ENCODE peak calls at places on chromosomes 13 and 19, in six cellular contexts. One of them, this sample, is unnamed.
A peak's percentile ranks its signal among the peaks of the same experiment; 100 is the strongest.

GRCh38 chr19:10832659-10833296 is 3.2 kb downstream of the TMED1 start:
- DNase-seq in BE2C: no peak
- DNase-seq in uterus: no peak
- DNase-seq in Karpas-422: no peak
- DNase-seq in CD4-positive, alpha-beta memory T cell: no peak
- DNase-seq in HAP-1: no peak
- DNase-seq in this sample: no peak

GRCh38 chr13:104286566-104287290 is 1220.5 kb upstream of the SLC10A2 start:
- DNase-seq in CD4-positive, alpha-beta memory T cell: no peak
- DNase-seq in uterus: no peak
- DNase-seq in BE2C: no peak
- DNase-seq in HAP-1: no peak
- DNase-seq in Karpas-422: no peak
- DNase-seq in this sample: no peak

GRCh38 chr13:53191091-53191490 is 162.5 kb downstream of the OLFM4 start:
- DNase-seq in Karpas-422: no peak
- DNase-seq in HAP-1: peak; percentile 30
- DNase-seq in CD4-positive, alpha-beta memory T cell: no peak
- DNase-seq in uterus: no peak
- DNase-seq in BE2C: no peak
- DNase-seq in this sample: peak; percentile 23

GRCh38 chr13:112174476-112175110 is 107.6 kb downstream of the SOX1 start:
- DNase-seq in uterus: no peak
- DNase-seq in BE2C: no peak
- DNase-seq in Karpas-422: no peak
- DNase-seq in CD4-positive, alpha-beta memory T cell: no peak
- DNase-seq in HAP-1: no peak
- DNase-seq in this sample: no peak

GRCh38 chr19:49846408-49846807 is 4.6 kb upstream of the PTOV1 start:
- DNase-seq in BE2C: no peak
- DNase-seq in HAP-1: no peak
- DNase-seq in uterus: no peak
- DNase-seq in CD4-positive, alpha-beta memory T cell: no peak
- DNase-seq in Karpas-422: no peak
- DNase-seq in this sample: no peak

GRCh38 chr19:2549701-2550191 is 73.8 kb downstream of the GADD45B start:
- DNase-seq in BE2C: no peak
- DNase-seq in CD4-positive, alpha-beta memory T cell: no peak
- DNase-seq in HAP-1: no peak
- DNase-seq in uterus: peak; percentile 70
- DNase-seq in Karpas-422: no peak
- DNase-seq in this sample: peak; percentile 42

GRCh38 chr13:94267581-94267980 is 211.9 kb downstream of the DCT start:
- DNase-seq in uterus: no peak
- DNase-seq in Karpas-422: no peak
- DNase-seq in CD4-positive, alpha-beta memory T cell: no peak
- DNase-seq in BE2C: no peak
- DNase-seq in HAP-1: no peak
- DNase-seq in this sample: no peak

GRCh38 chr13:46166947-46167610 is 14.9 kb downstream of the LCP1 start:
- DNase-seq in BE2C: no peak
- DNase-seq in Karpas-422: no peak
- DNase-seq in CD4-positive, alpha-beta memory T cell: no peak
- DNase-seq in HAP-1: no peak
- DNase-seq in uterus: no peak
- DNase-seq in this sample: no peak

GRCh38 chr13:113002206-113002821 is 33.3 kb downstream of the MCF2L start:
- DNase-seq in HAP-1: peak; percentile 61
- DNase-seq in BE2C: peak; percentile 76
- DNase-seq in uterus: no peak
- DNase-seq in CD4-positive, alpha-beta memory T cell: no peak
- DNase-seq in Karpas-422: no peak
- DNase-seq in this sample: no peak

GRCh38 chr19:30362156-30362754 is 9.9 kb upstream of the ZNF536 start:
- DNase-seq in CD4-positive, alpha-beta memory T cell: no peak
- DNase-seq in uterus: no peak
- DNase-seq in BE2C: no peak
- DNase-seq in Karpas-422: no peak
- DNase-seq in HAP-1: no peak
- DNase-seq in this sample: peak; percentile 51

GRCh38 chr19:46085888-46086287 is 38.6 kb downstream of the IGFL3 start:
- DNase-seq in HAP-1: no peak
- DNase-seq in Karpas-422: no peak
- DNase-seq in uterus: no peak
- DNase-seq in CD4-positive, alpha-beta memory T cell: no peak
- DNase-seq in BE2C: no peak
- DNase-seq in this sample: no peak
- H3K9me3 ChIP-seq in HAP-1: no peaks in the 10 kb centered on the region
- H3K9me3 ChIP-seq in Karpas-422: peaks cover 15% of the 10 kb centered on the region
- H3K9me3 ChIP-seq in uterus: peaks cover 18% of the 10 kb centered on the region
- H3K9me3 ChIP-seq in CD4-positive, alpha-beta memory T cell: no peaks in the 10 kb centered on the region
- H3K9me3 ChIP-seq in BE2C: no peaks in the 10 kb centered on the region
- H3K9me3 ChIP-seq in this sample: peaks cover 26% of the 10 kb centered on the region

DNA sequence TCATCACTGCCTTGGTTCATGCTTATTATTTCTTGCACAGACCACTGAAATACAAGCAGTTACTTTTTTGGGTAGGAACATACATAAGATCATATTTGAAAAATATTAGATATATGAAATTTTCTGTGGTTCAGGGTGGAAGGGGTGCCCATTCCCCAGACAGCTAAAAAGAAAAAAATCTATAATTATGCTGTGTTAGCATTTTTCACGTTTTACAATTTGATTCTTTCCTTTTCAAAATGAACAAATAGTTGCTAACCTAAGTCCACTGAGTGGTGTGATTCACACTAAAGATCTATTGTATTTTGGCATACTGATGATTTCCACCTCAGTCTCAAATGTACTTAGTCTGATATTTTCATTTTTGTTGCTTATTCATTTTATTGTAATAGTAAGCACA is 66.8 kb upstream of the FBXL3 start:
- DNase-seq in HAP-1: no peak
- DNase-seq in CD4-positive, alpha-beta memory T cell: no peak
- DNase-seq in BE2C: no peak
- DNase-seq in uterus: no peak
- DNase-seq in Karpas-422: no peak
- DNase-seq in this sample: no peak
- H3K36me3 ChIP-seq in HAP-1: peaks cover 12% of the 10 kb centered on the region
- H3K36me3 ChIP-seq in CD4-positive, alpha-beta memory T cell: peaks cover 15% of the 10 kb centered on the region
- H3K36me3 ChIP-seq in BE2C: peaks cover 32% of the 10 kb centered on the region
- H3K36me3 ChIP-seq in uterus: no peaks in the 10 kb centered on the region
- H3K36me3 ChIP-seq in Karpas-422: peaks cover 61% of the 10 kb centered on the region
- H3K36me3 ChIP-seq in this sample: peaks cover 11% of the 10 kb centered on the region

GRCh38 chr19:39428309-39429112 is 7.2 kb downstream of the RPS16 start:
- DNase-seq in uterus: peak; percentile 67
- DNase-seq in Karpas-422: peak; percentile 53
- DNase-seq in HAP-1: peak; percentile 67
- DNase-seq in CD4-positive, alpha-beta memory T cell: no peak
- DNase-seq in BE2C: no peak
- DNase-seq in this sample: peak; percentile 50
- H3K4me3 ChIP-seq in uterus: no peak overlapping the region
- H3K4me3 ChIP-seq in Karpas-422: no peak overlapping the region
- H3K4me3 ChIP-seq in HAP-1: no peak overlapping the region
- H3K4me3 ChIP-seq in CD4-positive, alpha-beta memory T cell: no peak overlapping the region
- H3K4me3 ChIP-seq in BE2C: no peak overlapping the region
- H3K4me3 ChIP-seq in this sample: no peak overlapping the region

DNA sequence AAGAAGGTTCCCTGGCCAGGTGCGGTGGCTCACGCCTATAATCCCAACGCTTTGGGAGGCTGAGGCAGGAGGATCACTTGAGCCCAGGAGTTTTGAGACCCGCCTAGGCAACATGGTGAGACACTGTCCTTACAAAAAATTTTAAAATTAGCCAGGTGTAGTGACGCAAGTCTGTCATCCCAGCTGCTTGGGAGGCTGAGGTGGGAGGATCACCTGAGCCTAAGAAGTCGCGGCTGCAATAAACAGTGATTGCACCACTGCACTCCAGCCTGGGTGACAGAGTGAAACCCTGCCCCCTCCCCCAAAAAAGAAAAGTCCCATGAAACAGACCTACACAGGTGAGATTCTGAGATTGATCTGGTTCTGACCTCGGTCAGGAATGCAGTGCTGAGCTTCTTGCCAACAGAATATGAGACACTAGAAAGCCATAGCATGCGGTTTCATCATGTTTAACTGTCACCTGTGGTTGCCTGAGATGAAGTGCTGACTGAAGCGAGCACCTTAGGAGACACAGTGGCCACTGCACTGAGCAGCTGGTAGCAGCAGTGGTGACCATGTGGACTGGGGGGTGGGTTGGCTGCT is 2.0 kb upstream of the A1BG start:
- DNase-seq in HAP-1: no peak
- DNase-seq in uterus: no peak
- DNase-seq in Karpas-422: no peak
- DNase-seq in CD4-positive, alpha-beta memory T cell: no peak
- DNase-seq in BE2C: no peak
- DNase-seq in this sample: no peak
- H3K9me3 ChIP-seq in HAP-1: no peaks in the 10 kb centered on the region
- H3K9me3 ChIP-seq in uterus: no peaks in the 10 kb centered on the region
- H3K9me3 ChIP-seq in Karpas-422: no peaks in the 10 kb centered on the region
- H3K9me3 ChIP-seq in CD4-positive, alpha-beta memory T cell: no peaks in the 10 kb centered on the region
- H3K9me3 ChIP-seq in BE2C: no peaks in the 10 kb centered on the region
- H3K9me3 ChIP-seq in this sample: no peaks in the 10 kb centered on the region

GRCh38 chr19:4443188-4443587 is 14.4 kb downstream of the UBXN6 start:
- DNase-seq in BE2C: no peak
- DNase-seq in Karpas-422: no peak
- DNase-seq in CD4-positive, alpha-beta memory T cell: no peak
- DNase-seq in HAP-1: no peak
- DNase-seq in uterus: no peak
- DNase-seq in this sample: no peak

GRCh38 chr19:4443966-4444764 is 13.4 kb downstream of the UBXN6 start:
- DNase-seq in Karpas-422: no peak
- DNase-seq in CD4-positive, alpha-beta memory T cell: no peak
- DNase-seq in BE2C: no peak
- DNase-seq in HAP-1: no peak
- DNase-seq in uterus: no peak
- DNase-seq in this sample: no peak

GRCh38 chr19:4441994-4442845 is 15.4 kb downstream of the UBXN6 start:
- DNase-seq in CD4-positive, alpha-beta memory T cell: no peak
- DNase-seq in HAP-1: no peak
- DNase-seq in Karpas-422: no peak
- DNase-seq in BE2C: no peak
- DNase-seq in uterus: no peak
- DNase-seq in this sample: no peak

GRCh38 chr19:4444765-4445741 is 12.5 kb downstream of the UBXN6 start:
- DNase-seq in uterus: no peak
- DNase-seq in HAP-1: peak; percentile 25
- DNase-seq in CD4-positive, alpha-beta memory T cell: no peak
- DNase-seq in BE2C: no peak
- DNase-seq in Karpas-422: no peak
- DNase-seq in this sample: no peak

DNA sequence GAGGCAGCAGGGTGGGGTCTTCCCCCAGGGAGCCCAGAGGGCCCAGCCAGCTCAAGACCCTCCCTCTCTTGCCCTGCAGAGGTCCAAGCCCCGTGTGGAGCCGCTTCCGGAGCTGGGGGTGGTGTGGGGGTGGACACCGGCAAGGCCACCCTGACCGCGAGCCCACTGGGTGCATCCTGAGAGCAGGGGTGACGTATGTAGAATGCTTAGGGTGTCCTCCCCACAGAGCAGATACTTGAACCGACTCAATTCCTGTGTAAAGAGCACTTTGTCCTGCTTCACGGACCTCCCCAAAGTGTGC is 14.8 kb downstream of the UBXN6 start:
- DNase-seq in BE2C: no peak
- DNase-seq in HAP-1: no peak
- DNase-seq in Karpas-422: no peak
- DNase-seq in CD4-positive, alpha-beta memory T cell: no peak
- DNase-seq in uterus: no peak
- DNase-seq in this sample: no peak
- H3K36me3 ChIP-seq in BE2C: peaks cover 78% of the 10 kb centered on the region
- H3K36me3 ChIP-seq in HAP-1: peaks cover 93% of the 10 kb centered on the region
- H3K36me3 ChIP-seq in Karpas-422: peaks cover 21% of the 10 kb centered on the region
- H3K36me3 ChIP-seq in CD4-positive, alpha-beta memory T cell: peaks cover 14% of the 10 kb centered on the region
- H3K36me3 ChIP-seq in uterus: no peaks in the 10 kb centered on the region
- H3K36me3 ChIP-seq in this sample: peaks cover 6% of the 10 kb centered on the region

This sample was measured in MG63.